ENCODE peak calls at places on chromosomes 12 and 14, in five cellular contexts. R, T, F, D and J are unnamed samples.

GRCh38 chr12:124402281-124403066 is 107.6 kb downstream of the RFLNA start:
- DNase-seq in T (no peak), R (no peak), D (no peak), F (no peak), J (no peak)

GRCh38 chr14:33660248-33660647 is 290.6 kb downstream of the EGLN3 start:
- DNase-seq in D (no peak), T (no peak), F (no peak), R (no peak), J (no peak)

GRCh38 chr14:70744631-70745030 is 64.7 kb downstream of the MAP3K9 start:
- DNase-seq in T (no peak), D (no peak), R (no peak), F (no peak), J (no peak)

GRCh38 chr12:33514893-33515292 is 75.3 kb upstream of the SYT10 start:
- DNase-seq in R (no peak), F (no peak), D (no peak), T (no peak), J (no peak)

GRCh38 chr14:72126561-72126960 is 194.3 kb downstream of the RGS6 start:
- DNase-seq in F (no peak), R (no peak), D (no peak), T (no peak), J (no peak)

GRCh38 chr12:53097564-53098353 is at the start of gene IGFBP6:
- DNase-seq in R (no peak), D (peak), T (no peak), F (peak), J (peak)

GRCh38 chr12:89856431-89856830 is 147.8 kb upstream of the ATP2B1 start:
- DNase-seq in R (no peak), F (no peak), D (peak), T (no peak), J (no peak)

GRCh38 chr12:111074559-111074958 is 154.2 kb upstream of the MYL2 start:
- DNase-seq in T (no peak), F (no peak), R (no peak), D (no peak), J (no peak)

GRCh38 chr12:96070670-96071279 is 35.4 kb upstream of the LTA4H start:
- DNase-seq in D (no peak), R (peak), T (no peak), F (no peak), J (no peak)

GRCh38 chr12:9649532-9649940 is 20.0 kb upstream of the CLEC2D start:
- DNase-seq in D (no peak), T (no peak), F (no peak), R (no peak), J (no peak)

GRCh38 chr14:100816286-100816949 is 9.5 kb upstream of the MEG3 start:
- DNase-seq in D (no peak), F (no peak), T (no peak), R (peak), J (no peak)

GRCh38 chr14:30977752-30978151 is 47.7 kb upstream of the AP4S1 start:
- DNase-seq in F (no peak), T (no peak), D (no peak), R (no peak), J (no peak)

GRCh38 chr14:32342854-32343200 is 13.7 kb downstream of the AKAP6 start:
- DNase-seq in D (no peak), T (no peak), R (no peak), F (no peak), J (no peak)

GRCh38 chr12:104748790-104749189 is 209.3 kb downstream of the SLC41A2 start:
- DNase-seq in F (no peak), R (no peak), T (no peak), D (peak), J (peak)

GRCh38 chr12:52636189-52636588 is 15.8 kb downstream of the KRT2 start:
- DNase-seq in D (no peak), F (no peak), R (no peak), T (no peak), J (no peak)